ENCODE peak calls at places on chromosomes 5 and 9, in seven cellular contexts. R, Z, I, A, G, T and P are unnamed samples.

GRCh38 chr5:35938518-35939227 is at the start of gene CAPSL:
- DNase-seq in R (peak), Z (no peak), I (no peak), A (peak), G (peak), T (peak), P (no peak)

GRCh38 chr9:90044263-90044662 is 439.5 kb downstream of the GADD45G start:
- DNase-seq in R (no peak), Z (peak), I (no peak), A (no peak), G (no peak), T (peak), P (no peak)

GRCh38 chr9:133715866-133716563 is 22.1 kb downstream of the SARDH start:
- DNase-seq in R (peak), Z (no peak), I (no peak), A (no peak), G (no peak), T (no peak), P (no peak)

GRCh38 chr5:56075361-56075760 is 80.6 kb upstream of the IL6ST start:
- DNase-seq in R (no peak), Z (no peak), I (no peak), A (peak), G (no peak), T (no peak), P (peak)

GRCh38 chr5:36300927-36301540 is 668 bp downstream of the RANBP3L start:
- DNase-seq in R (no peak), Z (no peak), I (no peak), A (no peak), G (peak), T (peak), P (no peak)

GRCh38 chr5:71925608-71926091 is 181.6 kb upstream of the MAP1B start:
- DNase-seq in R (no peak), Z (no peak), I (no peak), A (peak), G (peak), T (no peak), P (no peak)

GRCh38 chr5:145632701-145633100 is 202.4 kb downstream of the PRELID2 start:
- DNase-seq in R (no peak), Z (no peak), I (no peak), A (no peak), G (no peak), T (no peak), P (no peak)

GRCh38 chr5:123089971-123090640 is 1.1 kb downstream of the PRDM6 start:
- DNase-seq in R (no peak), Z (no peak), I (no peak), A (peak), G (no peak), T (no peak), P (no peak)

GRCh38 chr9:135840539-135840938 is 66.8 kb downstream of the CAMSAP1 start:
- DNase-seq in R (no peak), Z (no peak), I (no peak), A (no peak), G (no peak), T (no peak), P (no peak)

GRCh38 chr9:71302776-71303175 is 181.4 kb upstream of the TRPM3 start:
- DNase-seq in R (no peak), Z (no peak), I (no peak), A (peak), G (no peak), T (no peak), P (no peak)

GRCh38 chr5:180808461-180809000 is 5.9 kb upstream of the MGAT1 start:
- DNase-seq in R (peak), Z (no peak), I (no peak), A (no peak), G (no peak), T (no peak), P (no peak)

GRCh38 chr5:159345861-159346260 is 15.6 kb upstream of the IL12B start:
- DNase-seq in R (no peak), Z (no peak), I (no peak), A (no peak), G (no peak), T (no peak), P (no peak)

GRCh38 chr9:23567756-23568155 is 258.3 kb downstream of the ELAVL2 start:
- DNase-seq in R (no peak), Z (no peak), I (no peak), A (no peak), G (no peak), T (no peak), P (no peak)

GRCh38 chr5:180810210-180811011 is 7.8 kb upstream of the MGAT1 start:
- DNase-seq in R (peak), Z (peak), I (peak), A (peak), G (peak), T (peak), P (peak)

DNA sequence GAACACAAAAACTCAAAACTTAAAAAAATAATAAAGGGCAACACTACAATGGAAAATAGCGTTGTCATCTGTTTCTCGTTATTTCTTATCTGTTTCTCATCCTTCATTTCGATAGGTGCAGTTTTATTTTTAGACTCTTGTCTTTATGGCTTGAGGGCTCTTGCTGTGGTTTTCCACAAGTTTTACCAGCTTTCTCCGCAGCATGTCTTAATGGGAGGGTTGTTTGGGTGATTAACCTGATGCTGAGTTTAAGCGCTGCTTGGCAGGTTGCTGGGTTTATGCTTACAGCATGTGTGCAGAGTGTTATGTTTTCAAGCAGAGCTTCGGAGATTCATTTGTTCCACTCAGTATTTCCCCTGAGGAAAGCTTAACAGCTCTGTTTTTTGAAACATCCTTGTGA is 153.9 kb downstream of the SLC12A2 start:
- DNase-seq in R (no peak), Z (no peak), I (no peak), A (no peak), G (no peak), T (no peak), P (peak)
- H3K4me3 ChIP-seq in R (no peak), Z (no peak), I (no peak), A (no peak), G (no peak), T (no peak), P (no peak)

DNA sequence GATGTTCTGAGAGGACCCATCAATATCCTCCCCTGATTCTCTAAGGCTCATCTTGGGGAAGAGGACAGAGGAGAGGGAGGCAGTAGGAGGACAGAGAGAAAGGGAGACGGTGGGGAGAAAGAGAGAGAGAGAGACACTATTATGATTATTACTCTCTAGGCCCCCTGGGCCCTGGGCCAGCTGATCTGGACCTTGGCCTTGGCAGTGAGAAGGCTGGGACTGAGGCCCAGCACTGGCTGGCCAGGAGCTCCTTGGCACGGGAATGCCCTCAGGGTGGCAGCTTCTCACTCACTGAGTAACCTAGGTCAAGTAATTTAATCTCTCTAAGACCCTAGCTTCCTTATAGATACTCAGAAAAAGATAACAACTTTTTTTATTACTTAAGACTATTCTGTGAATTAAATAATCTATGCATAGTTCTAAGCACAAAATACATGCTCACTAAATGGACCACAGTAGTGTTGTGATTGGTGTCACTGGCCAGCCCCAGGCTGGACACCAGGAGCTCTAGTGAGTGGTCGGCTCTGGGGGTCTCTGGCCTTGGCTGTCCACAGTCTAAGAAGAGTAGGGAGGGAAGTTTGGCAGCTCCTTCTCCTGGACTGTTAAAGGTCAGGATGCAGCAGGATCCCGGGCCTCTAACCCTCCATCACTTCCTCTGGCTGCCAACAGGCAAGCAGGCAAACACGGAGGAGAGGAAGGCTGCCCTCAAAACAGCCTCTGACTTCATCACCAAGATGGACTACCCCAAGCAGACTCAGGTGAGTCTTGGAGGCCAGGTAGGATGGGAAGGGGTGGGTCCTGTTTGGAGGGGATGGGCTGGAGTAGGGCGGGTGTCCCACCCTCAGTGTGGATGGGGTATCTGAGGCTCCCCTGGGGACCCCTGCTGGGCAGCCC is 50.0 kb downstream of the GSN start:
- DNase-seq in R (no peak), Z (no peak), I (no peak), A (no peak), G (peak), T (no peak), P (no peak)
- TF ChIP-seq CTCF in R (no peak), Z (no peak), I (no peak), A (no peak), G (no peak), T (no peak), P (no peak)

DNA sequence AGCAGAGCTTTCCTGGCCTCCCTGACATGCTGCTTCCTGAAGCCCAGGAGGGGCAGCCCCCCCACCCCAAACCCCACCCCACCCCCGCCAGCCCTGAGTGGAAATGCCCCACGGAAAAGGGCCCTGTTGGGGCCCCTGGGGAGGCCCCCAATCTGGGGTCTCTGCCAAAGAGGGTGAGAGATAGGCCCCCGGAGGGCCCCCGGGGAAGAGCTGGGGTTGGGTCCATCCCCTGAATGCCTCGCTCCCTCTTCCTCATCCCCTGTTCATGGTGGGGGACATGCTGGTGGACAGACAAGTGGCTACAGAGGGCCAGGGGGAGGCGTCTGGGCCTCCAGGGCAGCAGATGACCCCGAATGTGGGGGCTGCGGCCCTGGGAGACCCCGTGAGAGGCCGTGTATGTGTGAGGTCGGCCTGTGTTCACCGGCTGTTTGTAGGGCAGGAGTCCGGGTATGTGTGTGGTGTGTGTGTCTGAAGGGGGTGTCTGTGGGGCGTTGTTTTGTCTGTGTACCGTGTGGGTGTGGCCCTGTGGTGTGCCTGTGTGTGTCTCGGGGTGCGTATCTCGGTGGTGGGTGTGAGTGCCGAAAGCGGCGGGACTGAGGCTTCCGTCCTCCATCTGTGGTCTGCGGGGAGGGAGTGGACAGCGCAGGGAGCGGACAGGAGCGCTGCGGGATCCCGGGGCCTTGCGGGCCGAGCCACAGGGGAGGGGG is 11.3 kb downstream of the C9orf50 start:
- DNase-seq in R (no peak), Z (peak), I (peak), A (peak), G (no peak), T (no peak), P (no peak)
- H3K4me3 ChIP-seq in R (peak), Z (peak), I (peak), A (peak), G (no peak), T (peak), P (no peak)

DNA sequence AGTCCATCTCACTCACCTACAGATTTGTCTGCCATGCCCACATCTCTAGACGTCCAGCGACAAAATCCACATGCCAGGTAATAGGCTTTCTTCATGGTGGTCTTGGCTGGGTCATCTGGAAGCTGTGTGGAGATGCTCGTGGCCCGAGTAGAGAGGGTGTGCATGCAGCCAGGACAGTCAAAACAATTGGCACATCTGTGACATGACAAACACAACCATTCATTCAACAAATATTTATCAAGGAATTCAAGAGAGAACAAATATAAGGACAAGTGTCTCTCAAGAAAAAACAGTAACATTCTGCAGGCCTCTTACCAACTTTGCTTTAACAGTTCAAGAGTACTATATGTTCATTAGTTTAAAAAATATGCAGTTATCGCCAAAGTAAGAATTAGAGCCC is 5.4 kb downstream of the DCTN4 start:
- DNase-seq in R (no peak), Z (no peak), I (no peak), A (no peak), G (no peak), T (no peak), P (no peak)
- TF ChIP-seq CTCF in R (no peak), Z (no peak), I (no peak), A (no peak), G (no peak), T (no peak), P (no peak)

GRCh38 chr9:92654481-92655301 is 15.2 kb downstream of the IPPK start:
- DNase-seq in R (no peak), Z (no peak), I (no peak), A (peak), G (no peak), T (peak), P (no peak)
- H3K4me3 ChIP-seq in R (no peak), Z (no peak), I (no peak), A (no peak), G (no peak), T (no peak), P (no peak)

DNA sequence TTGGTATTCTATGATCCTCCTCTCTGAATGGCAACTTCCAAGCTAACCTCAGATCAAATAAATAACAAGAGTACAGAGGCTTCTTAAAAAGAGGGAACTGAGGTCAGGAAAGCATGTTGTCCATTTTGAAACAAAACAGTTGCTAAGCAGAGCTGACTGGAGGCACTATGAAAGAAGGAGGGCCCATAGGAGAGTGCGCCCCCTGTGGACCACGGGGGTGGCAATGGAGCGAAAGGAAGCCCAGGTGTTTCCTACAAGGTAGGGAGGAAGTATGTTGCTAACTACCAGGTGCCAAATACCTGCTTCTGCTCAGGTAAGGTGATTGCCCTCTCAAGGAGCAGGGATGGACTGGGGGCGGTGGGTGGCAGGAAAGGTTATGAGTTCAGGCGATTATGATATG is 101.8 kb upstream of the MAST4 start:
- DNase-seq in R (no peak), Z (no peak), I (no peak), A (no peak), G (no peak), T (no peak), P (no peak)
- TF ChIP-seq CTCF in R (no peak), Z (no peak), I (no peak), A (no peak), G (no peak), T (peak), P (no peak)

DNA sequence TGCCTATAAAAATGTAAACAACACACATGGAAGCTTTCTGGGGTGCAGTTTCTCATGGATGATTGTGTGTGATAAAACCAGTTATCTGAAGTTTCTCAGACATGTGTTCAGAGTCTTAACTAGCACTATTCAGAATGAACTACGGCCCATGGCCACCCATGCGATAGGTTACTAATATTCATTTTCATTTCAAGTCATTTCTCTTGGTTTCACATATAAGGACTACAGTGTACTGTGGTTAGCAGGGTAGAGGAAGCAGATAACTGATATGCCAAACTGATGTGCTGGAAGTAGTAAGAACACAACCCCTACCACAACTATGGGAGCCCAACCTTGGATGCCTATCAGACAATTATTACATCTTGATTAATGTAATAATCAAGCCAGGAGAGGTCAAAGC is 372.1 kb downstream of the DTWD2 start:
- DNase-seq in R (no peak), Z (no peak), I (no peak), A (no peak), G (no peak), T (no peak), P (no peak)
- H3K4me3 ChIP-seq in R (no peak), Z (no peak), I (no peak), A (no peak), G (no peak), T (no peak), P (no peak)

GRCh38 chr9:124801356-124801755 is 24.4 kb downstream of the OLFML2A start:
- DNase-seq in R (no peak), Z (no peak), I (no peak), A (no peak), G (no peak), T (no peak), P (no peak)
- TF ChIP-seq CTCF in R (no peak), Z (no peak), I (no peak), A (no peak), G (no peak), T (no peak), P (no peak)

GRCh38 chr5:172186114-172186695 is 1.8 kb downstream of the STK10 start:
- DNase-seq in R (no peak), Z (no peak), I (no peak), A (no peak), G (no peak), T (no peak), P (no peak)
- H3K4me3 ChIP-seq in R (peak), Z (no peak), I (peak), A (peak), G (no peak), T (peak), P (peak)

DNA sequence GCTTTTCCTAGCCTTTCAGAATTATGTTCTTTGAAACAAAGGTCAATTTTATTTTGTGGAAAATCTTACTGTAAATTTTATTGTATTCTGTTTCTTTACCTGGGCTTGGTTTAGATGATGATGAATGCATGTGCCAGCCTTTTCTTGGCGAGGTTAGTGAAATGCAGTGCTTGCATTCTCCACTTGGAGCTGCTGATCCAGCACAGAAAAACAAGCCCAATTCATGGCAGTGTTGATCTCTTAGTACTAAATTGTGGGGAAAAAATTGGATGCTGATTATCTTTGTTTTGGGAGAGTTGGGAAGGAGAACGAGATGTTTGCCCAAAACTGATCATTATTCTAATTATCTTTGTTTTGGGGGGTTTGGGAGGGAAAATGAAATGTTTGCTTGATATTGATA is 3.7 kb downstream of the HABP4 start:
- DNase-seq in R (peak), Z (peak), I (no peak), A (peak), G (peak), T (peak), P (peak)
- TF ChIP-seq CTCF in R (peak), Z (peak), I (peak), A (peak), G (peak), T (peak), P (peak)